ENCODE peak calls at places on chromosome 22, in ten cellular contexts. H is ovary, R is transverse colon, D is spleen, T is A549, Z is esophagus muscularis mucosa, I is lower leg skin, E is IMR-90, U is breast epithelium, M is suprapubic skin. J is an unnamed sample.

GRCh38 chr22:21837184-21837979 is 30.1 kb downstream of the MAPK1 start:
- DNase-seq in E (peak; percentile 91), R (no peak), D (no peak), Z (no peak), M (no peak), H (no peak), T (peak; percentile 9), U (peak; percentile 40), I (no peak), J (no peak)

GRCh38 chr22:49099496-49100124 is 728.1 kb downstream of the BRD1 start:
- DNase-seq in U (no peak), I (no peak), M (no peak), D (peak; percentile 49), E (no peak), T (peak; percentile 48), Z (no peak), H (no peak), R (no peak), J (no peak)

GRCh38 chr22:20239951-20240773 is 28.0 kb downstream of the RTN4R start:
- DNase-seq in U (no peak), M (no peak), R (no peak), H (peak; percentile 79), E (no peak), I (no peak), T (no peak), Z (no peak), D (no peak), J (no peak)

GRCh38 chr22:29150701-29151100 is 55.0 kb upstream of the EMID1 start:
- DNase-seq in E (no peak), D (peak; percentile 54), Z (no peak), T (no peak), M (peak; percentile 63), I (peak; percentile 67), R (no peak), H (no peak), U (no peak), J (no peak)

GRCh38 chr22:19059481-19060278 is 62.5 kb downstream of the DGCR2 start:
- DNase-seq in T (no peak), M (peak; percentile 66), E (no peak), U (no peak), H (no peak), R (no peak), I (peak; percentile 76), D (peak; percentile 47), Z (no peak), J (no peak)

GRCh38 chr22:20298803-20299735 is 20.8 kb downstream of the DGCR6L start:
- DNase-seq in T (peak; percentile 35), Z (peak; percentile 97), E (peak; percentile 67), R (peak; percentile 90), I (peak; percentile 96), H (peak; percentile 68), D (peak; percentile 95), U (peak; percentile 80), M (peak; percentile 92), J (peak; percentile 73)

GRCh38 chr22:23751441-23751996 is 607 bp upstream of the ZNF70 start:
- DNase-seq in M (no peak), I (no peak), E (no peak), U (no peak), D (no peak), R (peak; percentile 50), H (peak; percentile 58), T (no peak), Z (no peak), J (peak; percentile 65)

GRCh38 chr22:21663738-21664137 is 2.1 kb upstream of the PPIL2 start:
- DNase-seq in H (no peak), D (no peak), R (no peak), I (no peak), U (no peak), M (no peak), T (no peak), E (no peak), Z (no peak), J (no peak)

GRCh38 chr22:22711532-22711913 is 67.1 kb downstream of the GGTLC2 start:
- DNase-seq in M (no peak), H (no peak), Z (no peak), R (no peak), U (no peak), T (no peak), E (no peak), D (no peak), I (no peak), J (no peak)

GRCh38 chr22:31244044-31244942 is 32.2 kb downstream of the LIMK2 start:
- DNase-seq in R (no peak), Z (no peak), E (peak; percentile 80), M (no peak), I (no peak), T (peak; percentile 51), U (no peak), D (no peak), H (no peak), J (no peak)

GRCh38 chr22:23146842-23147205 is 1.5 kb downstream of the RAB36 start:
- DNase-seq in E (no peak), Z (no peak), H (no peak), D (no peak), U (no peak), T (no peak), R (no peak), M (no peak), I (no peak), J (no peak)

GRCh38 chr22:33811686-33812085 is 108.6 kb downstream of the LARGE1 start:
- DNase-seq in I (peak; percentile 90), T (no peak), M (peak; percentile 84), R (peak; percentile 56), Z (peak; percentile 94), H (peak; percentile 69), U (peak; percentile 19), D (no peak), E (peak; percentile 79), J (peak; percentile 34)

GRCh38 chr22:19942886-19943664 is 1.5 kb upstream of the TXNRD2 start:
- DNase-seq in Z (no peak), D (no peak), T (no peak), M (no peak), I (no peak), E (peak; percentile 94), R (no peak), U (no peak), H (peak; percentile 66), J (peak; percentile 66)

GRCh38 chr22:46088541-46089311 is 61.6 kb upstream of the PPARA start:
- DNase-seq in H (peak; percentile 61), M (peak; percentile 83), D (peak; percentile 82), T (no peak), E (peak; percentile 64), Z (no peak), R (no peak), I (peak; percentile 90), U (peak; percentile 85), J (no peak)

GRCh38 chr22:22198751-22199150 is 45.8 kb upstream of the VPREB1 start:
- DNase-seq in I (no peak), M (no peak), E (no peak), U (no peak), D (no peak), R (no peak), H (no peak), Z (no peak), T (no peak), J (no peak)

GRCh38 chr22:32587449-32587848 is 112.8 kb downstream of the FBXO7 start:
- DNase-seq in I (peak; percentile 76), T (no peak), R (no peak), E (no peak), D (no peak), U (no peak), M (peak; percentile 77), H (peak; percentile 64), Z (no peak), J (peak; percentile 44)

DNA sequence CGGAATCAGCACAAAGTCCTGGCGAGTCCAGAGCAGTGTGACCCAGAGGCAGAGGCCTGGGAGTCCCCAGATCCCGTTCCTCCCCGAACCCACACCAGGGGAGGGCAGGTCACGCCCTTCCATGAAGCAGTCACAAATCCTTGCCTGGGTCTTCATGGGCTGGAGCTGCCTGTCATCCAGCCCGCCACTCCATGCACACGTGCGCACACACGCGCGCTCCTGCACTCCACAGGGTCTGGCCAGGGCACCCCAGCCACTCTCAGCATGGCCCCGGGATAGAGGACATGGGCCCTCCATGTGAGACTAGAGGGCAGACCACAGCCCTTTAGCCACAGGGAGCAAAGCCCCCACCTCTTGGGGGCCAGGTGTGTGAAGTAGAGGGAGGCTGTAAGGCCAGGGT is 5.7 kb upstream of the TNFRSF13C start:
- DNase-seq in R (no peak), D (peak; percentile 76), E (no peak), M (no peak), I (no peak), H (no peak), Z (no peak), T (no peak), U (no peak), J (no peak)
- TF ChIP-seq POLR2A in R (no peak), D (no peak), E (no peak), M (no peak), I (no peak), H (no peak), Z (no peak), T (no peak), U (no peak), J (no peak)

DNA sequence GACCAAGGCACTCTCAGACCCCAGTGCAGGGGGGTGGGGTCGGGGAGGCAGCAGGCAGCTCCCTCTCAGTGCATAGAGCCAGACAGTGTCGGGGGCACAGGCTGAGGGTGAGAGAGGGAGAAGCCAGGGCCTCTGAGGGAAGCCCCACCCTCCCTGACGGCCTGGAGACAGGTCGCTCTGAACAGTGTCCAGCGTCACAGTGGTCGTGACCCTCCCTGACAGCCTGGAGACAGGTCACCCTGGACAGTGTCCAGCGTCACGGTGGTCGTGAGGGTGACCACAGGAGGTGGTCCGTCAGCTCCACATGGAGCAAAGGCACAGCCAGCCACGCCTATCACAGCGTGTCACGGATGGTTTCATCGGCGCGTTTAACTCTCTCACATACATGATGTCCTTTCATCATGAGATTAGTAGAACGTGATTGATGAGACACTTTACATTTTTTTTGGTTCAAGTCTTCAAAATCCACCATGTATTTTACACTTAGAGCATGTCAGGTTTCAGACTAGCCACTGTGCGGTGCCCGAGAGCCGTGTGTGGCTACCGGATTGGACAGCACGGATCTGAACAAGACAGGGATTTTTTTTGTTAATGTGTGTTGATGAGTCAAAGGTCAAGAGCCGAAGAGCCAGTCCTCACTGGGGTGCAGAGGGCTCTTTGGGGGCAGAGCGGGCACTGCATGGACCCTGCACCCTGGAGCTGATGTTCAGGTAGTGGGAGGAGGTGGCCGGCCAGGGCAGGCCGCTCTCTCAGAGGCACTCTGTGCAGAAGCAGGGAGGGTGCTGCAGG is 23.9 kb upstream of the PANX2 start:
- DNase-seq in T (peak; percentile 52), H (peak; percentile 74), U (no peak), D (no peak), E (peak; percentile 71), M (peak; percentile 81), R (peak; percentile 58), I (peak; percentile 82), Z (no peak), J (peak; percentile 65)
- TF ChIP-seq CTCF in T (peak; percentile 64), H (peak; percentile 58), U (peak; percentile 72), D (peak; percentile 56), E (peak; percentile 85), M (peak; percentile 35), R (peak; percentile 72), I (no peak), Z (peak; percentile 51), J (peak; percentile 80)

GRCh38 chr22:40679964-40680818 is 907 bp downstream of the MCHR1 start:
- DNase-seq in U (no peak), H (no peak), I (no peak), Z (no peak), R (no peak), M (no peak), D (no peak), T (no peak), E (peak; percentile 31), J (no peak)
- H3K4me3 ChIP-seq in U (peak overlapping the region; percentile 39), H (peak overlapping the region; percentile 35), I (no peak overlapping the region), Z (peak overlapping the region; percentile 35), R (no peak overlapping the region), M (peak overlapping the region; percentile 35), D (no peak overlapping the region), T (no peak overlapping the region), E (no peak overlapping the region), J (no peak overlapping the region)

GRCh38 chr22:36381513-36382079 is 6.2 kb downstream of the MYH9 start:
- DNase-seq in D (no peak), M (no peak), Z (no peak), I (no peak), H (no peak), R (no peak), E (peak; percentile 7), U (no peak), T (no peak), J (no peak)
- TF ChIP-seq POLR2A in D (no peak), M (no peak), Z (no peak), I (no peak), H (no peak), R (no peak), E (no peak), U (no peak), T (no peak), J (no peak)